ENCODE peak calls at places on chromosomes 2 and 18, in six cellular contexts. W is GM12864; A is ovary; K is fibroblast of pulmonary artery; L is CD8-positive, alpha-beta T cell; R is heart left ventricle. J is an unnamed sample.

GRCh38 chr18:24995738-24996137 is 356.2 kb downstream of the ZNF521 start:
- DNase-seq in L (no peak), A (no peak), W (no peak), K (no peak), R (no peak), J (peak)

GRCh38 chr2:181348091-181348837 is 108.9 kb upstream of the ITGA4 start:
- DNase-seq in L (no peak), A (no peak), K (no peak), W (peak), R (no peak), J (no peak)

GRCh38 chr2:161068670-161069069 is 91.6 kb upstream of the TANK start:
- DNase-seq in A (no peak), W (no peak), R (no peak), L (no peak), K (peak), J (peak)

GRCh38 chr2:132584976-132585817 is 84.8 kb downstream of the LYPD1 start:
- DNase-seq in W (no peak), R (no peak), L (no peak), A (no peak), K (no peak), J (no peak)

GRCh38 chr2:112644155-112644932 is 1.4 kb upstream of the SLC20A1 start:
- DNase-seq in K (peak), A (no peak), R (no peak), W (no peak), L (no peak), J (no peak)

GRCh38 chr2:175684466-175684865 is 317.6 kb downstream of the LNPK start:
- DNase-seq in W (no peak), L (no peak), K (no peak), A (no peak), R (no peak), J (no peak)

GRCh38 chr18:47606526-47606925 is 323.9 kb downstream of the SMAD2 start:
- DNase-seq in A (no peak), R (no peak), K (no peak), W (no peak), L (no peak), J (no peak)

GRCh38 chr2:238657132-238658053 is 190.5 kb upstream of the TWIST2 start:
- DNase-seq in K (no peak), A (no peak), W (no peak), R (no peak), L (no peak), J (peak)

GRCh38 chr18:58362027-58362575 is 266.8 kb downstream of the ALPK2 start:
- DNase-seq in L (no peak), A (peak), K (peak), R (no peak), W (peak), J (peak)

GRCh38 chr18:43625582-43625981 is 348.3 kb upstream of the SYT4 start:
- DNase-seq in L (no peak), A (no peak), R (no peak), W (no peak), K (no peak), J (no peak)

GRCh38 chr2:69893684-69894481 is at the start of gene SNRNP27:
- DNase-seq in K (peak), A (peak), L (peak), W (no peak), R (peak), J (peak)

GRCh38 chr2:136075466-136075865 is 42.5 kb downstream of the CXCR4 start:
- DNase-seq in K (no peak), A (no peak), R (no peak), L (no peak), W (no peak), J (no peak)
- TF ChIP-seq CTCF in K (no peak), A (no peak), R (no peak), L (no peak), W (no peak), J (no peak)

GRCh38 chr2:80303006-80303741 is 1.4 kb downstream of the LRRTM1 start:
- DNase-seq in W (no peak), K (no peak), A (no peak), R (no peak), L (no peak), J (peak)

GRCh38 chr2:80300346-80300745 is 4.2 kb downstream of the LRRTM1 start:
- DNase-seq in A (no peak), W (no peak), R (no peak), K (no peak), L (no peak), J (no peak)

GRCh38 chr2:80302465-80303005 is 2.0 kb downstream of the LRRTM1 start:
- DNase-seq in A (no peak), W (no peak), K (no peak), R (no peak), L (no peak), J (no peak)

GRCh38 chr2:80303825-80304521 is 579 bp downstream of the LRRTM1 start:
- DNase-seq in K (no peak), W (no peak), R (no peak), A (no peak), L (no peak), J (no peak)

GRCh38 chr2:80302001-80302464 is 2.5 kb downstream of the LRRTM1 start:
- DNase-seq in A (no peak), K (no peak), R (no peak), W (no peak), L (no peak), J (no peak)
- H3K4me3 ChIP-seq in A (no peak), K (no peak), R (peak), W (no peak), L (no peak), J (no peak)

GRCh38 chr2:198471291-198471690 is 666.9 kb downstream of the PLCL1 start:
- DNase-seq in K (no peak), A (no peak), W (no peak), R (no peak), L (no peak), J (no peak)
- TF ChIP-seq CTCF in K (no peak), A (no peak), W (peak), R (no peak), L (no peak), J (no peak)

DNA sequence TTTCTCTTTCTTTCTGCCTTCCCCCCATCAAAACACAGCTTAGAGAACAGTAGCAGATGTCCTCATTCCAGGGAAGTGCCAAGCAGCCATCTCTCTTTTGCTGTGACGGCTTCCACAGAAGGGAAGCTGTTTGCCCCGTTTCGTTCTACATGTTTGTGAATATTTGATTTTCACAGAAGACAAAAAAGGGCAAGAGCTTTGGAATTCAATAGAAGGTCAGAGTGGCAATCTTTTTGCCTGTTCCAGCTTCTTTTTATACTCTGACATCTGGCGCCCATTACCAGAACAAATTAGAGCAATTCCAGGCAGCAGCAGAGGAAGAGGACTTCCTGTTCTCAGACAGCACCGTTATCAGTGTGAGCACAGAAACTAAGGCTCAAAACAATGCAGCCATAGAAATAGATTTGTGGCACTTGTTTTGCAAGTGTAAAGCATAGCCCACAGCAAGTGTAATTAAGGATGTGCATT is 79.0 kb upstream of the CDH19 start:
- DNase-seq in W (no peak), A (no peak), R (no peak), L (no peak), K (peak), J (no peak)
- H3K4me3 ChIP-seq in W (no peak), A (no peak), R (peak), L (no peak), K (peak), J (no peak)

GRCh38 chr18:80233201-80233835 is 14.0 kb downstream of the PARD6G start:
- DNase-seq in W (no peak), A (no peak), R (no peak), L (no peak), K (no peak), J (no peak)

GRCh38 chr18:80232710-80233109 is 14.6 kb downstream of the PARD6G start:
- DNase-seq in R (no peak), L (no peak), W (no peak), A (no peak), K (no peak), J (no peak)

GRCh38 chr18:80232030-80232429 is 15.3 kb downstream of the PARD6G start:
- DNase-seq in A (no peak), R (no peak), K (no peak), W (no peak), L (no peak), J (no peak)

GRCh38 chr18:80233899-80234298 is 13.4 kb downstream of the PARD6G start:
- DNase-seq in R (no peak), K (no peak), W (no peak), A (no peak), L (no peak), J (no peak)

DNA sequence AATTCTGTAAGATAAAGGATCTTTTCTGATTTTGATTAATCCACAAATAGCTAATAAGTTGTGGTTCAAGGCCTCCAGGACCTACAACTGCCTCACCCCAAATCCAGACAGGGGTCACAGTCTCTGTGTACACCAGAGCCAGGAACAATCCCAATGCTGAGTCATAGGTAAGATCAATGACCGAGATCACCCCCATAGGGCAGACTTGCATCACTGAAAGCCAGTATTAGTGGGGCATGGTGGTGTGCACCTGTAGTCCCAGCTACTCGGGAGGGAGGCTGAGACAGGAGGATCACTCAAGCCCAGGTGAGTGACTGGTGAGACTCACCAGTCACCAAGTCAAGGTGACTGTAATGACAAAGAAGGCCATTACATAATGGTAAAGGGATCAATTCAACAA is 12.9 kb downstream of the PARD6G start:
- DNase-seq in R (no peak), A (no peak), L (no peak), K (no peak), W (no peak), J (no peak)
- TF ChIP-seq CTCF in R (no peak), A (no peak), L (no peak), K (no peak), W (no peak), J (no peak)

DNA sequence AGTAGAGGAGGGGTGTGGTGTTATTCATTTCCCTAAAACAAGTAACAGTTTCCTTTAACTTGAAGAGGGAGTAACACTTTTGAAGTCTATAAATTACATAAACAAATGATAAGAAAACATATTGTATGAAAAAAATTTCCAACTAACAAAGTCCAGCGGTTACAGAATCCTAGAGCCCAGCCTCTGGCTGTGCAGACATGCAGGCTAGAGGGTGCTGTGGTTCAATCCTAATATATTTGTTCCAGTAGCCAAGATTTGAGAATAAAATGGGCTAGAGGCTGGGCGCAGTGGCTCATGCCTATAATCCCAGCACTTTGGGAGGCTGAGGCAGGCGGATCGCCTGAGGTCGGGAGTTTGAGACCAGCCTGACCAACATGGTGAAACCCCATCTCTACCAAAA is 56.9 kb downstream of the WDR75 start:
- DNase-seq in L (no peak), K (peak), A (peak), R (no peak), W (no peak), J (no peak)
- H3K4me3 ChIP-seq in L (no peak), K (no peak), A (no peak), R (no peak), W (no peak), J (no peak)

GRCh38 chr2:232941400-232941799 is 71.3 kb downstream of the SNORC start:
- DNase-seq in A (no peak), L (no peak), R (no peak), W (no peak), K (no peak), J (no peak)

GRCh38 chr2:232942831-232943230 is 70.2 kb downstream of the NGEF start:
- DNase-seq in W (no peak), R (no peak), A (no peak), L (no peak), K (no peak), J (no peak)

GRCh38 chr2:232940724-232941123 is 70.7 kb downstream of the SNORC start:
- DNase-seq in L (no peak), K (no peak), W (no peak), R (no peak), A (no peak), J (no peak)

GRCh38 chr2:232941912-232942595 is 71.0 kb downstream of the NGEF start:
- DNase-seq in W (no peak), L (no peak), A (no peak), K (no peak), R (no peak), J (no peak)

GRCh38 chr2:232937278-232937906 is 67.3 kb downstream of the SNORC start:
- DNase-seq in L (no peak), R (no peak), W (no peak), A (no peak), K (peak), J (peak)
- TF ChIP-seq CTCF in L (no peak), R (no peak), W (no peak), A (no peak), K (no peak), J (no peak)

J was measured in fibroblast of mammary gland.